ENCODE peak calls at places on chromosome 3, in four cellular contexts. One of them, this sample, is unnamed.

GRCh38 chr3:185820973-185821758 is 3.7 kb downstream of the IGF2BP2 start:
- DNase-seq in H1: no peak
- DNase-seq in IMR-90: peak; percentile 95
- DNase-seq in sigmoid colon: no peak
- DNase-seq in this sample: no peak

GRCh38 chr3:141408596-141408995 is 40.3 kb downstream of the ZBTB38 start:
- DNase-seq in H1: no peak
- DNase-seq in IMR-90: no peak
- DNase-seq in sigmoid colon: no peak
- DNase-seq in this sample: no peak

GRCh38 chr3:4394048-4394447 is 73.0 kb downstream of the SUMF1 start:
- DNase-seq in H1: no peak
- DNase-seq in IMR-90: peak; percentile 28
- DNase-seq in sigmoid colon: no peak
- DNase-seq in this sample: no peak

GRCh38 chr3:72661115-72661457 is 187.2 kb downstream of the SHQ1 start:
- DNase-seq in H1: no peak
- DNase-seq in IMR-90: peak; percentile 63
- DNase-seq in sigmoid colon: peak; percentile 92
- DNase-seq in this sample: no peak

GRCh38 chr3:73719877-73720276 is 95.1 kb upstream of the PDZRN3 start:
- DNase-seq in H1: no peak
- DNase-seq in IMR-90: peak; percentile 76
- DNase-seq in sigmoid colon: peak; percentile 91
- DNase-seq in this sample: no peak

GRCh38 chr3:124964432-124964831 is 29.9 kb upstream of the MUC13 start:
- DNase-seq in H1: no peak
- DNase-seq in IMR-90: peak; percentile 80
- DNase-seq in sigmoid colon: no peak
- DNase-seq in this sample: no peak

GRCh38 chr3:51703026-51703775 is 3.7 kb upstream of the GRM2 start:
- DNase-seq in H1: no peak
- DNase-seq in IMR-90: no peak
- DNase-seq in sigmoid colon: peak; percentile 27
- DNase-seq in this sample: no peak

GRCh38 chr3:101009386-101009785 is 16.2 kb upstream of the ABI3BP start:
- DNase-seq in H1: no peak
- DNase-seq in IMR-90: peak; percentile 51
- DNase-seq in sigmoid colon: no peak
- DNase-seq in this sample: no peak

GRCh38 chr3:66464512-66464894 is 36.3 kb downstream of the LRIG1 start:
- DNase-seq in H1: no peak
- DNase-seq in IMR-90: peak; percentile 35
- DNase-seq in sigmoid colon: no peak
- DNase-seq in this sample: no peak

GRCh38 chr3:129445472-129445871 is 5.4 kb downstream of the IFT122 start:
- DNase-seq in H1: no peak
- DNase-seq in IMR-90: no peak
- DNase-seq in sigmoid colon: no peak
- DNase-seq in this sample: no peak

GRCh38 chr3:105157766-105158085 is 209.0 kb upstream of the ALCAM start:
- DNase-seq in H1: no peak
- DNase-seq in IMR-90: no peak
- DNase-seq in sigmoid colon: no peak
- DNase-seq in this sample: no peak
- H3K27ac ChIP-seq in H1: peak overlapping the region; percentile 78
- H3K27ac ChIP-seq in IMR-90: no peak overlapping the region
- H3K27ac ChIP-seq in sigmoid colon: no peak overlapping the region
- H3K27ac ChIP-seq in this sample: no peak overlapping the region

GRCh38 chr3:32684800-32685603 is at the start of gene CNOT10:
- DNase-seq in H1: peak; percentile 78
- DNase-seq in IMR-90: peak; percentile 89
- DNase-seq in sigmoid colon: peak; percentile 96
- DNase-seq in this sample: peak; percentile 82
- TF ChIP-seq POLR2A in H1: peak; percentile 76
- TF ChIP-seq POLR2A in IMR-90: peak; percentile 63
- TF ChIP-seq POLR2A in sigmoid colon: peak; percentile 9
- TF ChIP-seq POLR2A in this sample: no peak

DNA sequence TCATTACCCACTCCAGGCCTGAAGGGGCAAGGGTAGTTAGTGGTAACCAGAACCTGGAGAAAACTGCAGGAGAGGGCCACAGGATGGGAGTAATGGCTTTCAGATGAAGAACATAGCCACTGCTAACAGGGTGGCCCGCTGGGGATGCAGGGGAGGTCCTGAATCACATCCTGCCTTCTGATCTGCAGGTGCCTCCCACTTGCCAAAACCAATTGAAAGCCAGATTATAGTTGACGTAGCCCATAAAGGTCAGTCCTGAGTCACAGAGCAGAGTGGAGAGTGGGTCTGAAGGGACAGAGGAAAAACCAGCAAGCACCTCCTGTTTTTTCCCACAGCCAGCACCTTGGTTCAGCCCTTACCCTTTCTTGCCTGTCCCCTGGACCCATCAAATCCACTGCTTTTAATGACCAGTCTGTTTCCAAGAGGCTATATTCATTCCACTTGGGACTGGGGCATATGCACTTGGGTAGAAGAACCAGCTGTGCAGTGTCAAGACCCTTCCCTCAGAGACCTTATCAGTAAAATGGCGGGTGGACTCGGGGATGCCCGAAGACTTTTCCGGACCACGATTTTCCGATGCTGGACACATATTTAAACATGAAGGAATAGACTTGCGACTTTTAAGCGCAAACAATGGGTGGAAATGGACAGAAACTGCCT is 605 bp upstream of the SLC35G2 start:
- DNase-seq in H1: no peak
- DNase-seq in IMR-90: peak; percentile 92
- DNase-seq in sigmoid colon: peak; percentile 69
- DNase-seq in this sample: no peak
- H3K27ac ChIP-seq in H1: no peak overlapping the region
- H3K27ac ChIP-seq in IMR-90: peak overlapping the region; percentile 75
- H3K27ac ChIP-seq in sigmoid colon: peak overlapping the region; percentile 59
- H3K27ac ChIP-seq in this sample: peak overlapping the region; percentile 90

GRCh38 chr3:49161808-49162530 is 4.2 kb downstream of the CCDC71 start:
- DNase-seq in H1: no peak
- DNase-seq in IMR-90: no peak
- DNase-seq in sigmoid colon: no peak
- DNase-seq in this sample: no peak
- TF ChIP-seq POLR2A in H1: no peak
- TF ChIP-seq POLR2A in IMR-90: no peak
- TF ChIP-seq POLR2A in sigmoid colon: no peak
- TF ChIP-seq POLR2A in this sample: no peak

GRCh38 chr3:184755315-184755731 is 43.5 kb upstream of the MAGEF1 start:
- DNase-seq in H1: no peak
- DNase-seq in IMR-90: no peak
- DNase-seq in sigmoid colon: no peak
- DNase-seq in this sample: no peak

GRCh38 chr3:184749168-184749744 is 37.4 kb upstream of the MAGEF1 start:
- DNase-seq in H1: no peak
- DNase-seq in IMR-90: no peak
- DNase-seq in sigmoid colon: no peak
- DNase-seq in this sample: no peak

GRCh38 chr3:184750684-184751083 is 38.8 kb upstream of the MAGEF1 start:
- DNase-seq in H1: no peak
- DNase-seq in IMR-90: no peak
- DNase-seq in sigmoid colon: no peak
- DNase-seq in this sample: no peak

GRCh38 chr3:184751204-184751809 is 39.4 kb upstream of the MAGEF1 start:
- DNase-seq in H1: no peak
- DNase-seq in IMR-90: no peak
- DNase-seq in sigmoid colon: no peak
- DNase-seq in this sample: no peak

GRCh38 chr3:184752361-184752760 is 40.5 kb upstream of the MAGEF1 start:
- DNase-seq in H1: no peak
- DNase-seq in IMR-90: no peak
- DNase-seq in sigmoid colon: no peak
- DNase-seq in this sample: no peak
- H3K27ac ChIP-seq in H1: no peak overlapping the region
- H3K27ac ChIP-seq in IMR-90: no peak overlapping the region
- H3K27ac ChIP-seq in sigmoid colon: no peak overlapping the region
- H3K27ac ChIP-seq in this sample: no peak overlapping the region

GRCh38 chr3:45592405-45592804 is 2.1 kb upstream of the LIMD1 start:
- DNase-seq in H1: no peak
- DNase-seq in IMR-90: no peak
- DNase-seq in sigmoid colon: no peak
- DNase-seq in this sample: no peak

GRCh38 chr3:45596290-45596791 is 1.8 kb downstream of the LIMD1 start:
- DNase-seq in H1: no peak
- DNase-seq in IMR-90: no peak
- DNase-seq in sigmoid colon: no peak
- DNase-seq in this sample: no peak

GRCh38 chr3:45592830-45593707 is 1.5 kb upstream of the LIMD1 start:
- DNase-seq in H1: peak; percentile 70
- DNase-seq in IMR-90: peak; percentile 89
- DNase-seq in sigmoid colon: peak; percentile 97
- DNase-seq in this sample: peak; percentile 42

GRCh38 chr3:45595364-45596154 is 1.0 kb downstream of the LIMD1 start:
- DNase-seq in H1: no peak
- DNase-seq in IMR-90: no peak
- DNase-seq in sigmoid colon: peak; percentile 76
- DNase-seq in this sample: no peak

DNA sequence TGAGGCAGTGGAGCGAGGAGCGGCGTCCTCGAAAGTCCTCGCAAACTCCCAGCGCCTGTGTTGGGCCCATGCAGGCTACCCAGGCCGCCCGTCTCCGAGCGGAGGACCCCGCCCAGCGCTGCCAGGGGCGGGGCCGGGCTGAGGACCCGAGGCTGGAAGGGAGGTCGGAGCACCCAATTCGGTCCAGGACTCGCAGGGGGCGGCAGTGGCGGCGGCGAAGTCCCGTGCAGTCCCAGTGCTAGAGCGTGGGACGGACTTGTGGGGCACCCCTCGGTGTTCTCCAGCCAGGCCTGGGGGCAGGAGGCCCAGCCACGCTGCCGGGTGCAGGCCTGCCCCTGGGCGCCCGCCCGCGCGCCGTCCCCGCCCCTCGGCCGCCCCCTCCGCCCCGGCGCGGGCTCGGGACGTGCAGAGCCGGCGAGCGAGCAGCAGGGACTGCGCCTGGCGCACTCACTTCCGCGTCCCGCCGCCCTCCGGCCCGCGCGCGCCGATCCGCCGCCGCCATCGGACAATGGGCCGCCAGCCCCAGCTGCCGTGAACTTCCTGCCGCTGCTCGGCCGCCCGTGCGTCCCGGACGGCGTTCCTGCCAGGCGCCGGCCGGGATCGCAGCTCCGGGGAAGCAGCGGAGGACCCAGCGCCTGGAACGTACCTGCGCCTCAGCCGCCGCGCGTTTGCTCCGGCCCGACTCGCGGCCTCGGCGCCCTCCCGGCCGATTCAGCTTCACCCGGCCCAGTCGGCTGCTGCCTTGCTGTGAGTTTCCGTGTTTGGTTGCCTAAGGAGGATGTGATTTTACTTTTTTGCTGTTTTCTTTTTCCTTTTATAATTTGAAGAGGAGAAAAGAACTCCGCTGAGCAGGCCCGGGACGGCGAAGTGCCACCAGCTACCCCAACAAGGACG is 596 bp upstream of the LIMD1 start:
- DNase-seq in H1: no peak
- DNase-seq in IMR-90: peak; percentile 68
- DNase-seq in sigmoid colon: peak; percentile 81
- DNase-seq in this sample: no peak
- TF ChIP-seq POLR2A in H1: peak; percentile 68
- TF ChIP-seq POLR2A in IMR-90: peak; percentile 58
- TF ChIP-seq POLR2A in sigmoid colon: no peak
- TF ChIP-seq POLR2A in this sample: no peak

GRCh38 chr3:8895829-8896228 is 67.4 kb downstream of the RAD18 start:
- DNase-seq in H1: no peak
- DNase-seq in IMR-90: no peak
- DNase-seq in sigmoid colon: no peak
- DNase-seq in this sample: no peak

GRCh38 chr3:8903191-8903590 is 60.1 kb downstream of the RAD18 start:
- DNase-seq in H1: no peak
- DNase-seq in IMR-90: peak; percentile 55
- DNase-seq in sigmoid colon: no peak
- DNase-seq in this sample: no peak

DNA sequence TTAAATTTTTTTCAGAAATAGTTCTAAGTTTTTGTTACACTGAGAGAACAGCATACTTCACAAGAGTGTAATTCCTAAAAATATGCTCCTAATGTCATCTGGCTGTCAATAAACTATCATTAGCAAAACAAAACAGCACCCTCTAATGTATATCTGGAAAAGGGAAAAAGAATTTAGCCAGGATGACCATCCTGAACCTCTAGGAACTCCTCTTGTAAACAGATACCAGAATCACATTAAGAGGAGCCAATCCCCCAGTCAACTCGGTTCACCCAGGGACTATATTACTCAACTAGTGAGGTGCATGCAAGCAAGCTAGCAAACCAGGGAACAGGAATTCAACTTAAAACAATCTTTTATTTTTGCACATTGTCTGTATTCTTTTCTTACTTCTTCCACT is 63.2 kb downstream of the RAD18 start:
- DNase-seq in H1: no peak
- DNase-seq in IMR-90: peak; percentile 47
- DNase-seq in sigmoid colon: no peak
- DNase-seq in this sample: no peak
- H3K27ac ChIP-seq in H1: no peak overlapping the region
- H3K27ac ChIP-seq in IMR-90: no peak overlapping the region
- H3K27ac ChIP-seq in sigmoid colon: no peak overlapping the region
- H3K27ac ChIP-seq in this sample: no peak overlapping the region

GRCh38 chr3:50205719-50206276 is 727 bp downstream of the SLC38A3 start:
- DNase-seq in H1: no peak
- DNase-seq in IMR-90: no peak
- DNase-seq in sigmoid colon: no peak
- DNase-seq in this sample: no peak
- TF ChIP-seq POLR2A in H1: no peak
- TF ChIP-seq POLR2A in IMR-90: no peak
- TF ChIP-seq POLR2A in sigmoid colon: no peak
- TF ChIP-seq POLR2A in this sample: no peak

DNA sequence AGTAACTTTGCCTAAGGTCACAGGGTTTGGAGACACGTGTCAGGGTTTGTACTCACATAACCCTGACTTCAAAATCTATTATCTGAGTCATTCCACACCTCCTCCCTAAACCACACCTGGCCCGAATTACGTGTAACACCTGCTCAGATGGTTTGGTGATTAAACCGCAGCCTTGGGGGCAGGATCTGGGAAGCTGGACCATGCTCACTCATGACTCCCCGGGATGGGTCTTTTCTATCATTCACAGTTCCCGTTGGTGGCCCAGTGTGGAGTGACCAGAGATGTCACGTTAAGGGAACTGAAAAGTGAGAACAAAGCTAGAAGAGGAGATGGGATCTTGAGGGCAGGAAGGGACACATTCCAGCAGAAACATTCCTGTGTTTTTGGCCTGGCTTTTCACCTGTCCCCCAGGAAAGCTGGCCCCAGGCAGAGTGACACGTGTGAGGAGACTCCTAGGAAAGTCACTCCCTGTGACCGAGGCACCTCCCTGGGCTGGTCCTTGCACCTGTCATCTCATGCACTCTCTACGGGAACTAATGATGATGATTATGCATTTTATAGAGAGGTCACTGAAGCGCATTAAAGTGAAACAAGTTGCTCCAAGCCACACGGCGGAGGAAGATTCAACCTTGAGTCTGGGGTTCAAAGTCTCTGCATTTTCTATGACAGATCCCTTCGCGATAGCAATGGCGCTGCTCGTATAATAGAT is 75.5 kb upstream of the POMGNT2 start:
- DNase-seq in H1: no peak
- DNase-seq in IMR-90: no peak
- DNase-seq in sigmoid colon: no peak
- DNase-seq in this sample: no peak
- H3K27ac ChIP-seq in H1: no peak overlapping the region
- H3K27ac ChIP-seq in IMR-90: no peak overlapping the region
- H3K27ac ChIP-seq in sigmoid colon: no peak overlapping the region
- H3K27ac ChIP-seq in this sample: peak overlapping the region; percentile 26

This sample was measured in esophagus squamous epithelium.